ENCODE peak calls at places on chromosomes 3 and 15, in six cellular contexts. Y, L, X, O, M and C are unnamed samples. For H3K4me1 and H3K36me3, the result is how much of the 10 kb centered on the place peaks cover.

GRCh38 chr3:152376351-152377183 is 107.8 kb downstream of the MBNL1 start:
- DNase-seq in O (peak), Y (no peak), L (peak), X (peak), M (peak), C (peak)

GRCh38 chr3:100334340-100335136 is at the start of gene NIT2:
- DNase-seq in O (peak), X (peak), Y (peak), M (peak), L (peak), C (peak)

GRCh38 chr3:61855211-61855610 is 293.8 kb downstream of the PTPRG start:
- DNase-seq in X (peak), O (no peak), Y (no peak), M (peak), L (no peak), C (no peak)

GRCh38 chr15:59170295-59170881 is 36.3 kb upstream of the LDHAL6B start:
- DNase-seq in X (peak), Y (peak), O (peak), M (peak), L (no peak), C (no peak)

GRCh38 chr15:68286256-68286655 is 8.7 kb downstream of the FEM1B start:
- DNase-seq in M (no peak), Y (no peak), X (no peak), O (no peak), L (no peak), C (no peak)

GRCh38 chr15:31276596-31277298 is 49.9 kb upstream of the KLF13 start:
- DNase-seq in O (no peak), X (peak), M (no peak), L (no peak), Y (no peak), C (no peak)

GRCh38 chr3:36864180-36865053 is 80.4 kb downstream of the TRANK1 start:
- DNase-seq in L (no peak), O (no peak), M (no peak), X (no peak), Y (no peak), C (no peak)

GRCh38 chr15:61201322-61201721 is 27.8 kb downstream of the RORA start:
- DNase-seq in L (no peak), X (no peak), Y (no peak), M (no peak), O (no peak), C (no peak)

GRCh38 chr3:117114517-117115265 is 405.1 kb downstream of the TUSC7 start:
- DNase-seq in O (no peak), X (no peak), M (no peak), Y (no peak), L (no peak), C (no peak)

GRCh38 chr15:73442968-73443367 is at the start of gene REC114:
- DNase-seq in L (no peak), X (no peak), Y (no peak), M (no peak), O (no peak), C (no peak)

GRCh38 chr3:130539005-130539404 is 22.0 kb downstream of the COL6A6 start:
- DNase-seq in X (no peak), Y (peak), L (peak), O (no peak), M (peak), C (peak)

DNA sequence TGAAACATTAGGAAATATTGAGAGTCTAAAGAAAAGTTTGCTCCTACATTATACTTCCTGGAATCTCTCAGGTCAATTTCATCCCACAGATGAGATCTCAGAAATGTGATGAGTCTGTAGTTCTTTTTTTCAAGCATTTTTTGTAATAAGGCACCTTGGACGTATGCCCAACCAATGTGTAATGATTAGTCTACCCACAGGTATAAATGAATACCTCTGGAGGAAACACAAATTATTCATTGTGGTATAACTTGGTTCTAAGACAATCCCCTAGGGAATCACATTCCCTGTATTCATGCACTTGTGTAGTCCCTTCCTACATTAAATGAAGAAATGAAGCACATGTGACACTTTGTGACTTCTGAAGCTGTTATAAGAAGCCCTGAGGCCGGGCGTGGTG is 596.2 kb upstream of the UBE2E2 start:
- DNase-seq in Y (peak), L (no peak), O (no peak), M (no peak), X (no peak), C (no peak)
- H3K4me1 ChIP-seq in Y (under half), L (under half), O (under half), M (under half), X (under half), C (under half)

DNA sequence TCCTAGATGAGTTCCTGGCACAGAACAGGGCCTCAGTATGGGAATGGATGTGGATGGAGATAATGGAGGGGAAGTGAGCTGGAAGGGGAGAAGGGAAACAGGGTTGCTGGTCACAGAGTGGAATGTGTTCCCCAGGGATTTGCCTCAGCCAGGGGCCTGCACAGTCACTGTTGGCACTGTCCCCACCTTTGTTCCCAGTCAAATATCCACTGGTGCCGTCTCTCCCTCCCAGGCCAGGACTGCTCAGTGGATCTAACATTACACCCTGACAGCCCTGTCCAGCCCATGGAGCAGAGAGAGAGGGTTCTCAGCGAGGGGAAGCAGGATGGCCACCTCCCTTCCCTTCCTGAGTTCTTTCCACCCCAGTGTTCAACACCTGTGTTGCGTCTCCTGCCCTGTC is 1.5 kb upstream of the PPP1R2 start:
- DNase-seq in L (no peak), O (no peak), X (no peak), Y (no peak), M (no peak), C (no peak)
- H3K4me2 ChIP-seq in L (no peak), O (no peak), X (no peak), Y (no peak), M (no peak), C (peak)

GRCh38 chr3:194570898-194571297 is 62.3 kb downstream of the TMEM44 start:
- DNase-seq in O (no peak), X (no peak), M (no peak), L (no peak), Y (no peak), C (no peak)
- H3K36me3 ChIP-seq in O (under half), X (under half), M (under half), L (under half), Y (under half), C (under half)

GRCh38 chr3:187211532-187212274 is 14.4 kb downstream of the RTP1 start:
- DNase-seq in L (peak), O (peak), M (peak), X (no peak), Y (peak), C (no peak)
- H3K4me1 ChIP-seq in L (under half), O (under half), M (under half), X (under half), Y (under half), C (under half)

DNA sequence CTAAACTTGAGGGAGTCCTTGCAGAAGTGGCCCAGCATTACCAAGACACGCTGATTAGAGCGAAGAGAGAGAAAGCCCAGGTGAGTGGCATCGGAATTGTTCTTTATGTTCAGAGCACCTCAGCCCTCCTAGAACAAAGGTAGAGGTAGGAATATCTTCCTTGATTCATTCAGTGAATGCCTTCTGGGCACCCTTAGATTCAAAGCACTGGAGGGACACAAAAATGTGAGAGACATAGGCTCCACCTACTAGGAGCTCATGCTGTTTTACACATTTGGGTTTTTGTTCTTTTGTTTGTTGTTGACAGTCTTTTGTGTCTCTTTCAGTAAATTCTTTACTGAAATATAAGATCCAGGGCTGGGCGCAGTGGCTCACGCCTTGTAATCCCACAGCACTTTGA is 68.2 kb downstream of the IQGAP1 start:
- DNase-seq in X (no peak), M (no peak), O (no peak), Y (no peak), L (no peak), C (no peak)
- H3K4me2 ChIP-seq in X (no peak), M (no peak), O (no peak), Y (no peak), L (no peak), C (no peak)

GRCh38 chr3:49054344-49054862 is 25.2 kb upstream of the IMPDH2 start:
- DNase-seq in O (no peak), L (peak), X (no peak), M (no peak), Y (no peak), C (no peak)
- H3K36me3 ChIP-seq in O (under half), L (under half), X (half or more), M (under half), Y (under half), C (under half)